ENCODE peak calls at places on chromosome 5, in five cellular contexts. One of them, this sample, is unnamed.

GRCh38 chr5:135254183-135254582 is 144.8 kb downstream of the MACROH2A1 start:
- DNase-seq in PC-3: no peak
- DNase-seq in A549: no peak
- DNase-seq in adrenal gland: no peak
- DNase-seq in GM12878: no peak
- DNase-seq in this sample: no peak

GRCh38 chr5:137891849-137892248 is 2.6 kb downstream of the PKD2L2 start:
- DNase-seq in adrenal gland: no peak
- DNase-seq in A549: no peak
- DNase-seq in PC-3: no peak
- DNase-seq in GM12878: no peak
- DNase-seq in this sample: no peak

GRCh38 chr5:88675159-88675757 is 207.7 kb downstream of the MEF2C start:
- DNase-seq in PC-3: no peak
- DNase-seq in GM12878: no peak
- DNase-seq in A549: no peak
- DNase-seq in adrenal gland: no peak
- DNase-seq in this sample: no peak

GRCh38 chr5:156475182-156475830 is 148.3 kb downstream of the SGCD start:
- DNase-seq in PC-3: no peak
- DNase-seq in GM12878: no peak
- DNase-seq in adrenal gland: no peak
- DNase-seq in A549: no peak
- DNase-seq in this sample: no peak

GRCh38 chr5:27473300-27474053 is 435.1 kb upstream of the CDH9 start:
- DNase-seq in PC-3: no peak
- DNase-seq in adrenal gland: no peak
- DNase-seq in A549: peak; percentile 43
- DNase-seq in GM12878: no peak
- DNase-seq in this sample: no peak

GRCh38 chr5:127601111-127601510 is 47.8 kb upstream of the CTXN3 start:
- DNase-seq in adrenal gland: no peak
- DNase-seq in GM12878: no peak
- DNase-seq in PC-3: no peak
- DNase-seq in A549: no peak
- DNase-seq in this sample: no peak

GRCh38 chr5:177313561-177314259 is 2.0 kb upstream of the MXD3 start:
- DNase-seq in PC-3: no peak
- DNase-seq in A549: no peak
- DNase-seq in adrenal gland: no peak
- DNase-seq in GM12878: no peak
- DNase-seq in this sample: no peak

GRCh38 chr5:175617447-175617846 is 40.4 kb upstream of the HRH2 start:
- DNase-seq in PC-3: no peak
- DNase-seq in A549: no peak
- DNase-seq in adrenal gland: no peak
- DNase-seq in GM12878: no peak
- DNase-seq in this sample: no peak

GRCh38 chr5:168317521-168318147 is 26.2 kb downstream of the WWC1 start:
- DNase-seq in GM12878: no peak
- DNase-seq in A549: peak; percentile 98
- DNase-seq in adrenal gland: peak; percentile 26
- DNase-seq in PC-3: peak; percentile 74
- DNase-seq in this sample: peak; percentile 88

GRCh38 chr5:71588533-71588885 is 1.4 kb downstream of the MCCC2 start:
- DNase-seq in GM12878: no peak
- DNase-seq in A549: no peak
- DNase-seq in PC-3: no peak
- DNase-seq in adrenal gland: no peak
- DNase-seq in this sample: no peak

GRCh38 chr5:17239953-17240352 is 22.5 kb downstream of the BASP1 start:
- DNase-seq in A549: no peak
- DNase-seq in PC-3: no peak
- DNase-seq in GM12878: no peak
- DNase-seq in adrenal gland: no peak
- DNase-seq in this sample: no peak

GRCh38 chr5:179119415-179120170 is 59.4 kb downstream of the ZNF354C start:
- DNase-seq in GM12878: no peak
- DNase-seq in adrenal gland: peak; percentile 11
- DNase-seq in PC-3: no peak
- DNase-seq in A549: no peak
- DNase-seq in this sample: no peak

GRCh38 chr5:94746731-94747124 is 128.3 kb downstream of the SLF1 start:
- DNase-seq in GM12878: peak; percentile 72
- DNase-seq in adrenal gland: no peak
- DNase-seq in PC-3: no peak
- DNase-seq in A549: no peak
- DNase-seq in this sample: no peak

GRCh38 chr5:176796411-176796810 is 13.9 kb upstream of the UNC5A start:
- DNase-seq in GM12878: no peak
- DNase-seq in adrenal gland: no peak
- DNase-seq in PC-3: peak; percentile 55
- DNase-seq in A549: no peak
- DNase-seq in this sample: no peak

GRCh38 chr5:91382530-91383026 is 539 bp downstream of the ARRDC3 start:
- DNase-seq in GM12878: peak; percentile 31
- DNase-seq in A549: peak; percentile 51
- DNase-seq in adrenal gland: peak; percentile 47
- DNase-seq in PC-3: peak; percentile 53
- DNase-seq in this sample: no peak

GRCh38 chr5:72036951-72037350 is 70.3 kb upstream of the MAP1B start:
- DNase-seq in PC-3: no peak
- DNase-seq in GM12878: no peak
- DNase-seq in adrenal gland: no peak
- DNase-seq in A549: no peak
- DNase-seq in this sample: no peak

GRCh38 chr5:31809037-31809910 is 170.3 kb downstream of the PDZD2 start:
- DNase-seq in PC-3: peak; percentile 84
- DNase-seq in GM12878: no peak
- DNase-seq in A549: peak; percentile 81
- DNase-seq in adrenal gland: peak; percentile 81
- DNase-seq in this sample: peak; percentile 77

GRCh38 chr5:157558089-157558595 is 17.4 kb downstream of the ADAM19 start:
- DNase-seq in A549: no peak
- DNase-seq in GM12878: no peak
- DNase-seq in PC-3: peak; percentile 92
- DNase-seq in adrenal gland: no peak
- DNase-seq in this sample: no peak

GRCh38 chr5:33726422-33727165 is 165.2 kb downstream of the ADAMTS12 start:
- DNase-seq in GM12878: no peak
- DNase-seq in A549: no peak
- DNase-seq in adrenal gland: no peak
- DNase-seq in PC-3: peak; percentile 19
- DNase-seq in this sample: no peak

GRCh38 chr5:33806736-33807442 is 84.9 kb downstream of the ADAMTS12 start:
- DNase-seq in A549: no peak
- DNase-seq in adrenal gland: no peak
- DNase-seq in PC-3: peak; percentile 48
- DNase-seq in GM12878: no peak
- DNase-seq in this sample: no peak

GRCh38 chr5:56175465-56175864 is 57.7 kb downstream of the ANKRD55 start:
- DNase-seq in A549: peak; percentile 22
- DNase-seq in PC-3: peak; percentile 48
- DNase-seq in adrenal gland: peak; percentile 58
- DNase-seq in GM12878: no peak
- DNase-seq in this sample: no peak

GRCh38 chr5:173329370-173330150 is 1.3 kb upstream of the STC2 start:
- DNase-seq in A549: peak; percentile 59
- DNase-seq in adrenal gland: no peak
- DNase-seq in GM12878: peak; percentile 25
- DNase-seq in PC-3: peak; percentile 82
- DNase-seq in this sample: peak; percentile 88

GRCh38 chr5:103441523-103441922 is 121.1 kb downstream of the NUDT12 start:
- DNase-seq in adrenal gland: no peak
- DNase-seq in GM12878: no peak
- DNase-seq in A549: peak; percentile 6
- DNase-seq in PC-3: no peak
- DNase-seq in this sample: no peak

GRCh38 chr5:54902817-54903473 is 82.4 kb downstream of the ESM1 start:
- DNase-seq in PC-3: no peak
- DNase-seq in adrenal gland: no peak
- DNase-seq in A549: no peak
- DNase-seq in GM12878: peak; percentile 78
- DNase-seq in this sample: no peak

GRCh38 chr5:579746-580366 is 32.3 kb upstream of the CEP72 start:
- DNase-seq in adrenal gland: no peak
- DNase-seq in A549: no peak
- DNase-seq in GM12878: no peak
- DNase-seq in PC-3: no peak
- DNase-seq in this sample: no peak

GRCh38 chr5:159548517-159548916 is 218.2 kb upstream of the IL12B start:
- DNase-seq in GM12878: no peak
- DNase-seq in PC-3: no peak
- DNase-seq in A549: no peak
- DNase-seq in adrenal gland: no peak
- DNase-seq in this sample: no peak

GRCh38 chr5:32586251-32586642 is 890 bp downstream of the SUB1 start:
- DNase-seq in PC-3: no peak
- DNase-seq in adrenal gland: no peak
- DNase-seq in A549: no peak
- DNase-seq in GM12878: peak; percentile 64
- DNase-seq in this sample: no peak

GRCh38 chr5:59390074-59390659 is 503.4 kb downstream of the PDE4D start:
- DNase-seq in GM12878: no peak
- DNase-seq in adrenal gland: peak; percentile 34
- DNase-seq in A549: peak; percentile 48
- DNase-seq in PC-3: no peak
- DNase-seq in this sample: no peak

GRCh38 chr5:1012316-1012841 is 3.8 kb downstream of the NKD2 start:
- DNase-seq in adrenal gland: no peak
- DNase-seq in A549: no peak
- DNase-seq in PC-3: no peak
- DNase-seq in GM12878: no peak
- DNase-seq in this sample: peak; percentile 72

GRCh38 chr5:21774791-21775190 is 1078.4 kb downstream of the CDH12 start:
- DNase-seq in GM12878: no peak
- DNase-seq in adrenal gland: no peak
- DNase-seq in PC-3: peak; percentile 100
- DNase-seq in A549: peak; percentile 11
- DNase-seq in this sample: no peak

GRCh38 chr5:134582281-134582680 is 50.3 kb downstream of the SAR1B start:
- DNase-seq in GM12878: no peak
- DNase-seq in A549: no peak
- DNase-seq in adrenal gland: no peak
- DNase-seq in PC-3: no peak
- DNase-seq in this sample: no peak

GRCh38 chr5:173633304-173633703 is 16.9 kb upstream of the BOD1 start:
- DNase-seq in GM12878: no peak
- DNase-seq in PC-3: no peak
- DNase-seq in A549: no peak
- DNase-seq in adrenal gland: no peak
- DNase-seq in this sample: peak; percentile 82

GRCh38 chr5:177447066-177447610 is 524 bp downstream of the PRR7 start:
- DNase-seq in PC-3: peak; percentile 60
- DNase-seq in A549: peak; percentile 77
- DNase-seq in adrenal gland: peak; percentile 53
- DNase-seq in GM12878: no peak
- DNase-seq in this sample: no peak

GRCh38 chr5:9391080-9391479 is 154.8 kb downstream of the SEMA5A start:
- DNase-seq in adrenal gland: no peak
- DNase-seq in PC-3: no peak
- DNase-seq in GM12878: no peak
- DNase-seq in A549: no peak
- DNase-seq in this sample: no peak

GRCh38 chr5:115884704-115885103 is 43.0 kb downstream of the AP3S1 start:
- DNase-seq in PC-3: no peak
- DNase-seq in A549: no peak
- DNase-seq in GM12878: no peak
- DNase-seq in adrenal gland: no peak
- DNase-seq in this sample: no peak

GRCh38 chr5:115888027-115888426 is 46.3 kb downstream of the AP3S1 start:
- DNase-seq in PC-3: peak; percentile 54
- DNase-seq in GM12878: no peak
- DNase-seq in A549: peak; percentile 24
- DNase-seq in adrenal gland: no peak
- DNase-seq in this sample: no peak
- TF ChIP-seq CTCF in PC-3: peak; percentile 64
- TF ChIP-seq CTCF in GM12878: no peak
- TF ChIP-seq CTCF in A549: peak; percentile 50
- TF ChIP-seq CTCF in adrenal gland: peak; percentile 15
- TF ChIP-seq CTCF in this sample: peak; percentile 43

GRCh38 chr5:75640395-75640794 is 29.1 kb downstream of the ANKDD1B start:
- DNase-seq in A549: no peak
- DNase-seq in PC-3: peak; percentile 71
- DNase-seq in adrenal gland: no peak
- DNase-seq in GM12878: no peak
- DNase-seq in this sample: no peak

GRCh38 chr5:75640826-75641225 is 29.6 kb downstream of the ANKDD1B start:
- DNase-seq in A549: no peak
- DNase-seq in GM12878: no peak
- DNase-seq in adrenal gland: no peak
- DNase-seq in PC-3: no peak
- DNase-seq in this sample: no peak

GRCh38 chr5:75639912-75640311 is 28.7 kb downstream of the ANKDD1B start:
- DNase-seq in A549: no peak
- DNase-seq in PC-3: no peak
- DNase-seq in adrenal gland: no peak
- DNase-seq in GM12878: no peak
- DNase-seq in this sample: no peak
- H3K27ac ChIP-seq in A549: no peak overlapping the region
- H3K27ac ChIP-seq in PC-3: no peak overlapping the region
- H3K27ac ChIP-seq in adrenal gland: no peak overlapping the region
- H3K27ac ChIP-seq in GM12878: no peak overlapping the region
- H3K27ac ChIP-seq in this sample: peak overlapping the region; percentile 34

DNA sequence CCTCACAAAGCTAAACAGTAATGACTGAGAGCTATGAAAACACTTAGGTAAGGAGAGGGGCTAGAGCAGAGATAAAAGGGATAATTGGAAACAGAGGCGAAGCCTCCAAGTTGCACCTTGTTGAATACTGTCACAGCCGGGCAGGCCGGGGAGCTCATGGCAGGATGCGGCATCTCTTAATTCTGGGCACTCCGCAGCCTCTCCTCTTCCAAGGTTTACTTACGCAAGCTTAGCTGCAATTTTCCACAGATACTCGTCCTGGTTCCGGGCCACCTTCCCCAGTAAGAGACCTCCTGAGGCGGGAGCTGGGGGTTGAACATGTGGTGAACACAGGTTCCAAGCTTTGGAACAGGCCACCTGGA is 334.9 kb downstream of the CWC27 start:
- DNase-seq in GM12878: no peak
- DNase-seq in adrenal gland: no peak
- DNase-seq in PC-3: no peak
- DNase-seq in A549: no peak
- DNase-seq in this sample: no peak
- H3K4me3 ChIP-seq in GM12878: peak overlapping the region; percentile 86
- H3K4me3 ChIP-seq in adrenal gland: peak overlapping the region; percentile 49
- H3K4me3 ChIP-seq in PC-3: peak overlapping the region; percentile 65
- H3K4me3 ChIP-seq in A549: peak overlapping the region; percentile 57
- H3K4me3 ChIP-seq in this sample: peak overlapping the region; percentile 44

GRCh38 chr5:37840036-37840909 is at the start of gene GDNF:
- DNase-seq in A549: peak; percentile 46
- DNase-seq in PC-3: peak; percentile 41
- DNase-seq in adrenal gland: no peak
- DNase-seq in GM12878: no peak
- DNase-seq in this sample: no peak
- TF ChIP-seq CTCF in A549: peak; percentile 44
- TF ChIP-seq CTCF in PC-3: peak; percentile 38
- TF ChIP-seq CTCF in adrenal gland: no peak
- TF ChIP-seq CTCF in GM12878: no peak
- TF ChIP-seq CTCF in this sample: peak; percentile 57